ENCODE peak calls at places on chromosome 11, in seven cellular contexts. X is activated CD4-positive, alpha-beta T cell treated with anti-CD3 and anti-CD28 coated beads, Interleukin-2, amount 50 U/mL, for 4 hours; B is germinal center; K is naive thymus-derived CD8-positive, alpha-beta T cell; E is NCI-H2029 treated with DMSO at 0.1 percent for 48 hours; P is Peyer's patch; W is stimulated activated CD8-positive, alpha-beta memory T cell treated with anti-CD3 and anti-CD28 coated beads, Interleukin-2, amount 100 ng/mL, for 1 hour. T is an unnamed sample.

GRCh38 chr11:68959465-68960298 is 21.1 kb downstream of the MRGPRD start:
- DNase-seq in X (no peak), P (no peak), B (no peak), E (no peak), W (no peak), K (no peak), T (no peak)

GRCh38 chr11:113628912-113629311 is 77.2 kb downstream of the TMPRSS5 start:
- DNase-seq in P (no peak), K (no peak), W (no peak), E (no peak), B (no peak), X (no peak), T (no peak)

GRCh38 chr11:127106142-127106541 is 105.6 kb upstream of the KIRREL3 start:
- DNase-seq in W (no peak), P (no peak), E (peak), K (no peak), B (no peak), X (no peak), T (peak)

GRCh38 chr11:68090706-68091105 is 30.5 kb downstream of the CHKA start:
- DNase-seq in K (no peak), E (no peak), W (no peak), X (no peak), B (no peak), P (no peak), T (no peak)

GRCh38 chr11:130449996-130450419 is 1.6 kb downstream of the ADAMTS15 start:
- DNase-seq in K (no peak), X (no peak), W (no peak), E (no peak), B (no peak), P (no peak), T (peak)

GRCh38 chr11:587978-588380 is 11.7 kb downstream of the PHRF1 start:
- DNase-seq in E (no peak), K (peak), X (peak), P (peak), W (peak), B (no peak), T (no peak)

GRCh38 chr11:13215157-13215556 is 62.4 kb upstream of the BMAL1 start:
- DNase-seq in W (no peak), B (no peak), E (no peak), X (no peak), K (no peak), P (no peak), T (no peak)

GRCh38 chr11:60905551-60906113 is 753 bp downstream of the PRPF19 start:
- DNase-seq in B (no peak), X (no peak), E (no peak), K (no peak), W (no peak), P (no peak), T (no peak)

GRCh38 chr11:62137276-62137861 is 13.6 kb downstream of the INCENP start:
- DNase-seq in E (no peak), W (no peak), K (no peak), P (peak), X (no peak), B (no peak), T (no peak)

T was measured in SHP77 treated with DMSO at 0.1 percent for 48 hours.